ENCODE peak calls at places on chromosomes 11 and 22, in five cellular contexts. R is dorsolateral prefrontal cortex; E is COR-L47; P is NCI-H345; G is CD4-positive, alpha-beta memory T cell. D is an unnamed sample.

GRCh38 chr22:47209077-47209514 is 446.6 kb downstream of the TBC1D22A start:
- DNase-seq in R (peak; percentile 21), E (no peak), P (no peak), G (no peak), D (no peak)

GRCh38 chr11:100719809-100720221 is 32.7 kb downstream of the ARHGAP42 start:
- DNase-seq in R (no peak), E (peak; percentile 78), P (peak; percentile 26), G (no peak), D (no peak)

GRCh38 chr11:74009675-74010305 is 905 bp upstream of the UCP3 start:
- DNase-seq in R (no peak), E (no peak), P (no peak), G (no peak), D (no peak)

GRCh38 chr11:130732476-130732875 is 183.8 kb downstream of the SNX19 start:
- DNase-seq in R (no peak), E (no peak), P (no peak), G (no peak), D (no peak)

GRCh38 chr22:36757608-36758220 is 18.2 kb downstream of the IFT27 start:
- DNase-seq in R (peak; percentile 71), E (peak; percentile 74), P (peak; percentile 31), G (peak; percentile 56), D (peak; percentile 78)

GRCh38 chr11:2767751-2768150 is 68.0 kb upstream of the KCNQ1OT1 start:
- DNase-seq in R (no peak), E (no peak), P (no peak), G (no peak), D (no peak)

GRCh38 chr22:20938272-20938671 is 21.1 kb downstream of the CRKL start:
- DNase-seq in R (no peak), E (no peak), P (no peak), G (no peak), D (no peak)

GRCh38 chr22:48644108-48644507 is 1183.6 kb downstream of the BRD1 start:
- DNase-seq in R (no peak), E (no peak), P (no peak), G (no peak), D (no peak)

GRCh38 chr22:42343551-42344081 is 73.2 kb upstream of the TCF20 start:
- DNase-seq in R (no peak), E (peak; percentile 66), P (peak; percentile 53), G (peak; percentile 29), D (no peak)

GRCh38 chr11:67040147-67040546 is 16.5 kb upstream of the RHOD start:
- DNase-seq in R (no peak), E (no peak), P (no peak), G (no peak), D (no peak)

GRCh38 chr22:22710719-22711531 is 66.5 kb downstream of the GGTLC2 start:
- DNase-seq in R (no peak), E (peak; percentile 36), P (peak; percentile 23), G (peak; percentile 64), D (peak; percentile 79)

GRCh38 chr22:30863161-30863833 is 105.3 kb downstream of the MORC2 start:
- DNase-seq in R (no peak), E (no peak), P (no peak), G (no peak), D (no peak)

GRCh38 chr11:79285756-79286155 is 155.1 kb downstream of the TENM4 start:
- DNase-seq in R (no peak), E (no peak), P (no peak), G (no peak), D (no peak)

GRCh38 chr11:75851203-75851602 is 36.2 kb downstream of the UVRAG start:
- DNase-seq in R (no peak), E (no peak), P (no peak), G (no peak), D (no peak)

GRCh38 chr22:31637938-31638618 is 23.9 kb downstream of the PISD start:
- DNase-seq in R (no peak), E (no peak), P (no peak), G (no peak), D (no peak)

GRCh38 chr11:31815743-31816466 is 4.8 kb upstream of the PAX6 start:
- DNase-seq in R (no peak), E (no peak), P (no peak), G (no peak), D (peak; percentile 48)

GRCh38 chr11:28628412-28628811 is 520.2 kb downstream of the METTL15 start:
- DNase-seq in R (no peak), E (no peak), P (no peak), G (no peak), D (no peak)

GRCh38 chr22:27918351-27919221 is 470 bp downstream of the PITPNB start:
- DNase-seq in R (no peak), E (peak; percentile 54), P (peak; percentile 9), G (peak; percentile 37), D (peak; percentile 56)

GRCh38 chr22:39417641-39418040 is 18.1 kb downstream of the TAB1 start:
- DNase-seq in R (no peak), E (no peak), P (no peak), G (no peak), D (no peak)

GRCh38 chr11:1138053-1138452 is 19.7 kb upstream of the MUC5AC start:
- DNase-seq in R (no peak), E (no peak), P (no peak), G (no peak), D (no peak)

GRCh38 chr11:18367431-18367830 is 26.9 kb upstream of the LDHA start:
- DNase-seq in R (no peak), E (no peak), P (no peak), G (no peak), D (no peak)

GRCh38 chr22:27768027-27768640 is 33.4 kb downstream of the MN1 start:
- DNase-seq in R (no peak), E (peak; percentile 63), P (no peak), G (no peak), D (no peak)

GRCh38 chr11:103051158-103051801 is 40.7 kb downstream of the DCUN1D5 start:
- DNase-seq in R (no peak), E (no peak), P (no peak), G (no peak), D (no peak)

GRCh38 chr11:1756024-1756561 is 5.7 kb upstream of the IFITM10 start:
- DNase-seq in R (peak; percentile 29), E (no peak), P (no peak), G (no peak), D (no peak)

GRCh38 chr11:29310016-29310415 is 706.8 kb downstream of the KCNA4 start:
- DNase-seq in R (no peak), E (no peak), P (no peak), G (no peak), D (no peak)

GRCh38 chr11:88367310-88367709 is 29.8 kb upstream of the CTSC start:
- DNase-seq in R (no peak), E (no peak), P (no peak), G (peak; percentile 47), D (no peak)

GRCh38 chr11:46491661-46492331 is 100.2 kb upstream of the CHRM4 start:
- DNase-seq in R (no peak), E (no peak), P (no peak), G (no peak), D (no peak)

GRCh38 chr22:36022697-36023096 is 5.9 kb downstream of the RBFOX2 start:
- DNase-seq in R (no peak), E (no peak), P (no peak), G (no peak), D (no peak)

GRCh38 chr11:32116668-32117067 is 25.8 kb downstream of the RCN1 start:
- DNase-seq in R (no peak), E (no peak), P (no peak), G (no peak), D (no peak)

GRCh38 chr11:77300695-77301094 is 791 bp downstream of the GDPD4 start:
- DNase-seq in R (no peak), E (no peak), P (no peak), G (no peak), D (no peak)

GRCh38 chr22:49398115-49398514 is 429.6 kb downstream of the BRD1 start:
- DNase-seq in R (no peak), E (no peak), P (no peak), G (no peak), D (no peak)

GRCh38 chr11:3836903-3837302 is 3.9 kb downstream of the RHOG start:
- DNase-seq in R (no peak), E (no peak), P (no peak), G (peak; percentile 52), D (peak; percentile 50)

GRCh38 chr11:16186680-16187079 is 169.7 kb downstream of the SOX6 start:
- DNase-seq in R (no peak), E (no peak), P (no peak), G (no peak), D (no peak)

GRCh38 chr11:65316979-65317786 is 2.5 kb downstream of the CDC42EP2 start:
- DNase-seq in R (no peak), E (peak; percentile 60), P (no peak), G (no peak), D (peak; percentile 88)

GRCh38 chr22:48919187-48919590 is 908.5 kb downstream of the BRD1 start:
- DNase-seq in R (no peak), E (peak; percentile 85), P (peak; percentile 83), G (no peak), D (no peak)

GRCh38 chr11:114059278-114059983 is at the start of gene ZBTB16:
- DNase-seq in R (peak; percentile 92), E (peak; percentile 61), P (peak; percentile 88), G (peak; percentile 73), D (peak; percentile 79)

GRCh38 chr11:67266424-67267187 is at the start of gene GRK2:
- DNase-seq in R (peak; percentile 43), E (no peak), P (peak; percentile 56), G (peak; percentile 43), D (peak; percentile 61)

GRCh38 chr11:102762414-102762813 is 18.0 kb downstream of the MMP10 start:
- DNase-seq in R (no peak), E (no peak), P (no peak), G (no peak), D (no peak)

D was measured in left colon.